ENCODE peak calls at places on chromosomes 12 and 14, in four cellular contexts. One of them, this sample, is unnamed.

GRCh38 chr12:66741919-66742318 is 63.0 kb upstream of the GRIP1 start:
- DNase-seq in K562: no peak
- DNase-seq in GM12878: no peak
- DNase-seq in SK-N-SH: no peak
- DNase-seq in this sample: no peak

GRCh38 chr14:55272415-55272786 is 1.2 kb downstream of the FBXO34 start:
- DNase-seq in SK-N-SH: no peak
- DNase-seq in GM12878: no peak
- DNase-seq in K562: no peak
- DNase-seq in this sample: no peak

GRCh38 chr12:107320031-107320928 is 226.9 kb upstream of the CRY1 start:
- DNase-seq in K562: no peak
- DNase-seq in SK-N-SH: peak
- DNase-seq in GM12878: no peak
- DNase-seq in this sample: peak

GRCh38 chr14:62957562-62957961 is 87.7 kb downstream of the KCNH5 start:
- DNase-seq in GM12878: no peak
- DNase-seq in SK-N-SH: no peak
- DNase-seq in K562: peak
- DNase-seq in this sample: no peak

GRCh38 chr14:77498120-77498979 is at the start of gene ISM2:
- DNase-seq in GM12878: no peak
- DNase-seq in K562: peak
- DNase-seq in SK-N-SH: peak
- DNase-seq in this sample: peak

GRCh38 chr14:53900499-53900898 is 56.1 kb downstream of the BMP4 start:
- DNase-seq in GM12878: no peak
- DNase-seq in K562: no peak
- DNase-seq in SK-N-SH: no peak
- DNase-seq in this sample: no peak

GRCh38 chr14:76768201-76768656 is 7.0 kb downstream of the VASH1 start:
- DNase-seq in SK-N-SH: peak
- DNase-seq in K562: peak
- DNase-seq in GM12878: peak
- DNase-seq in this sample: no peak

GRCh38 chr12:67909091-67909531 is 80.1 kb upstream of the IFNG-AS1 start:
- DNase-seq in GM12878: no peak
- DNase-seq in SK-N-SH: no peak
- DNase-seq in K562: no peak
- DNase-seq in this sample: no peak

GRCh38 chr12:78963439-78964222 is 99.1 kb downstream of the SYT1 start:
- DNase-seq in SK-N-SH: no peak
- DNase-seq in K562: no peak
- DNase-seq in GM12878: no peak
- DNase-seq in this sample: no peak

GRCh38 chr12:114916531-114916930 is 232.6 kb upstream of the TBX3 start:
- DNase-seq in SK-N-SH: no peak
- DNase-seq in K562: no peak
- DNase-seq in GM12878: no peak
- DNase-seq in this sample: no peak

GRCh38 chr12:114911196-114911595 is 227.2 kb upstream of the TBX3 start:
- DNase-seq in K562: no peak
- DNase-seq in SK-N-SH: no peak
- DNase-seq in GM12878: no peak
- DNase-seq in this sample: no peak

GRCh38 chr12:114912811-114913210 is 228.8 kb upstream of the TBX3 start:
- DNase-seq in K562: no peak
- DNase-seq in SK-N-SH: no peak
- DNase-seq in GM12878: no peak
- DNase-seq in this sample: no peak

GRCh38 chr12:114916124-114916523 is 232.1 kb upstream of the TBX3 start:
- DNase-seq in SK-N-SH: no peak
- DNase-seq in GM12878: no peak
- DNase-seq in K562: no peak
- DNase-seq in this sample: peak

GRCh38 chr12:114913871-114914801 is 230.2 kb upstream of the TBX3 start:
- DNase-seq in SK-N-SH: no peak
- DNase-seq in K562: no peak
- DNase-seq in GM12878: no peak
- DNase-seq in this sample: peak
- TF ChIP-seq MAX in SK-N-SH: no peak
- TF ChIP-seq MAX in K562: no peak
- TF ChIP-seq MAX in GM12878: no peak
- TF ChIP-seq MAX in this sample: peak

GRCh38 chr12:45234134-45234865 is 18.4 kb downstream of the ANO6 start:
- DNase-seq in K562: peak
- DNase-seq in SK-N-SH: peak
- DNase-seq in GM12878: no peak
- DNase-seq in this sample: peak
- TF ChIP-seq RCOR1 in K562: no peak
- TF ChIP-seq RCOR1 in SK-N-SH: no peak
- TF ChIP-seq RCOR1 in GM12878: no peak
- TF ChIP-seq RCOR1 in this sample: no peak

GRCh38 chr12:131773582-131774221 is 54.5 kb upstream of the MMP17 start:
- DNase-seq in SK-N-SH: no peak
- DNase-seq in K562: no peak
- DNase-seq in GM12878: peak
- DNase-seq in this sample: no peak
- TF ChIP-seq MAX in SK-N-SH: no peak
- TF ChIP-seq MAX in K562: no peak
- TF ChIP-seq MAX in GM12878: no peak
- TF ChIP-seq MAX in this sample: no peak

GRCh38 chr14:104315169-104315568 is 176.8 kb downstream of the KIF26A start:
- DNase-seq in K562: no peak
- DNase-seq in GM12878: no peak
- DNase-seq in SK-N-SH: no peak
- DNase-seq in this sample: no peak

GRCh38 chr14:104315625-104316024 is 177.2 kb downstream of the KIF26A start:
- DNase-seq in SK-N-SH: no peak
- DNase-seq in GM12878: no peak
- DNase-seq in K562: no peak
- DNase-seq in this sample: no peak

GRCh38 chr14:104317500-104317805 is 179.1 kb downstream of the KIF26A start:
- DNase-seq in SK-N-SH: no peak
- DNase-seq in GM12878: no peak
- DNase-seq in K562: no peak
- DNase-seq in this sample: no peak

GRCh38 chr14:104316723-104317499 is 178.5 kb downstream of the KIF26A start:
- DNase-seq in GM12878: no peak
- DNase-seq in SK-N-SH: no peak
- DNase-seq in K562: no peak
- DNase-seq in this sample: no peak

DNA sequence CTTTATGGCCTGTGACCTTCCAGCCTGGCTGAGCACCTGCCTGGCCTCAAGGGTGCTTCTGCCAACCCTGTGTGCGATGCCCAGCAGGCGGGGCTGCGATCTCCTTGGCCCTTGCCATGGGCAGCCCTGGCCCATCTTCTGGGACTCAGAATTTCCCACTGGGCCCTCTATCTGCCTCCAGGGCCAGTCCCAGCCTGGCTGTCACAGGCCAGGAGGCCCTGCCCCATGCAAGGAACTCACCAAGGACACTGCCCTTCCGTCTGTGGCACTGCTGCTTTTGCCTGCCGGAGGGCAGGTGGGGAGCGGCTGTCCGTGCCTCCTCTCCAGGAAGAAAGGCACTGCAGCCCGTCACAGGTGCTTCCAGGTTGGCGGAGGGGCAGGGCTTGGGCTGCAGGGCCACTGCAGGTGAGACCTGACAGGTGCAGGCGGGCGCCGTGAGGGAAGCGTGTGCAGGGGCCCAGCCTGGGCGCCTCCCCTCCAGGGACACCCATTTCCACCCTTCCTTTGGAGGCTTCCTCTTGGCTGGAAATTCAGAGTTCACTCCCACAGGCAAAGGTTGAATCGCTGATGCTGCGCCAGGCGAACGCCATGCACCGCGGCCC is 177.8 kb downstream of the KIF26A start:
- DNase-seq in GM12878: no peak
- DNase-seq in SK-N-SH: no peak
- DNase-seq in K562: no peak
- DNase-seq in this sample: no peak
- TF ChIP-seq RCOR1 in GM12878: no peak
- TF ChIP-seq RCOR1 in SK-N-SH: no peak
- TF ChIP-seq RCOR1 in K562: no peak
- TF ChIP-seq RCOR1 in this sample: no peak

GRCh38 chr12:59833408-59833807 is 237.6 kb downstream of the SLC16A7 start:
- DNase-seq in K562: no peak
- DNase-seq in GM12878: no peak
- DNase-seq in SK-N-SH: no peak
- DNase-seq in this sample: no peak

GRCh38 chr12:59839514-59839913 is 243.7 kb downstream of the SLC16A7 start:
- DNase-seq in K562: no peak
- DNase-seq in GM12878: no peak
- DNase-seq in SK-N-SH: no peak
- DNase-seq in this sample: no peak

DNA sequence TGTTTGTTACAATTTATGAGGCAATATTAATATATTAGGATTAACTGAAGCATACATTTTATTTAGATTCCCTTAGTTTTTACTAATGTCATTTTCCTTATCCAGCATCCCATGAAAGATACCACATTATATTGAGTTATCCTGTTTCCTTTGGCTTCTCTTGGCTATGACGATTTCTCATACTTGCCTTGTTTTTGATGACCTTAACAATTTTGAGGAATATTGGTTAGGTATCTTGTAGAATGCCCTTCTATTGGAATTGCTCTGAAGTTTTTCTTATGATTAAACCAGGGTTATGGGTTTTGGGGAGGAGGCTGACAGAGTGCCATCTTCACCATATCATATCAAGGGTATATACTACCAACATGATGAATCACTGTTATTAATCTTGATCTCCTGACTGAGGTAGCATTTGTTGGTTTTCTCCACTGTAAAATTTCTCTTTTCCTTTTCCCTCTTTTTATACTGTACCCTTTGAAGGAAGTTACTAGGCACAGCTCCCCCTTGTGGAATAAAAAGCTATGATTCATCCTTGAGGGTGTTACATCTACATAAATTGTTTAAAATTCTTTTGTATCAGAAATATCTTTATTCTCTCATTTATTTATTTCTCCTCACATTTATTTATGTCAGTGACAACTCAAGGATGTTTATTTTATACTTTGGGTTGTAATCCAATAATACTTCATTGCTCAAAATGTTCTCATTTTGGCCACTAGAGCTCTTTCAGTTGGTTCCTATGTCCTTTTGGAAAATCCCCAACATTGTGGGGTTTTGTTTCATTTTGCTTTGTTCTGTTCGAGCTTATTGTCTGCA is 239.0 kb downstream of the SLC16A7 start:
- DNase-seq in K562: peak
- DNase-seq in SK-N-SH: peak
- DNase-seq in GM12878: no peak
- DNase-seq in this sample: peak
- TF ChIP-seq MAX in K562: no peak
- TF ChIP-seq MAX in SK-N-SH: no peak
- TF ChIP-seq MAX in GM12878: no peak
- TF ChIP-seq MAX in this sample: no peak

GRCh38 chr14:79383031-79383430 is 828.3 kb downstream of the DIO2 start:
- DNase-seq in SK-N-SH: no peak
- DNase-seq in GM12878: no peak
- DNase-seq in K562: no peak
- DNase-seq in this sample: no peak
- TF ChIP-seq RCOR1 in SK-N-SH: no peak
- TF ChIP-seq RCOR1 in GM12878: no peak
- TF ChIP-seq RCOR1 in K562: no peak
- TF ChIP-seq RCOR1 in this sample: no peak

DNA sequence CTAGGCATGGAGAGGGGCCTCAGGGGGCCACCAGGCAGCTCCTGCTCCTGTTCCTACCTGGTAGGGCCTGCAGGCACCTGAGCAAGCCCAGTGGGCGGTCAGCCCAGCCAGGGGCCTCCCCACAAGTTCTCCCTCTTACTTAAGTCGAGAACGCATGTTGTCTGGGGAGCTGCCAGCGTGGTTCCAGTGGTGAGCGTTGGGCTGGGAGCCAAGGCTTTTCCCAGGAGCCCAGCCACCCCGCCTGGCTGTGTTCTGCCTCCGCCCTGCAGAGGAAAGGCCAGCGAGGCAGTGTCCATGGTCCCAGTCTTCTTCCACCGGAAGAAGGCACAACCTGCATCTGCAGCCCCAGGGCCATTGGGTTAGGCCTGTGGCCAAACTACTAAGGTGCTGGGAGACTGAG is 1.4 kb downstream of the C14orf180 start:
- DNase-seq in K562: no peak
- DNase-seq in SK-N-SH: peak
- DNase-seq in GM12878: no peak
- DNase-seq in this sample: no peak
- TF ChIP-seq MAX in K562: no peak
- TF ChIP-seq MAX in SK-N-SH: no peak
- TF ChIP-seq MAX in GM12878: no peak
- TF ChIP-seq MAX in this sample: no peak

GRCh38 chr14:50792058-50792477 is 38.9 kb downstream of the NIN start:
- DNase-seq in GM12878: no peak
- DNase-seq in SK-N-SH: peak
- DNase-seq in K562: no peak
- DNase-seq in this sample: no peak

GRCh38 chr14:50792634-50793068 is 38.3 kb downstream of the NIN start:
- DNase-seq in SK-N-SH: no peak
- DNase-seq in GM12878: no peak
- DNase-seq in K562: no peak
- DNase-seq in this sample: no peak

GRCh38 chr14:50794063-50794645 is 36.8 kb downstream of the NIN start:
- DNase-seq in K562: no peak
- DNase-seq in SK-N-SH: no peak
- DNase-seq in GM12878: no peak
- DNase-seq in this sample: no peak

GRCh38 chr14:50791201-50791600 is 39.8 kb downstream of the NIN start:
- DNase-seq in GM12878: no peak
- DNase-seq in SK-N-SH: no peak
- DNase-seq in K562: no peak
- DNase-seq in this sample: no peak

DNA sequence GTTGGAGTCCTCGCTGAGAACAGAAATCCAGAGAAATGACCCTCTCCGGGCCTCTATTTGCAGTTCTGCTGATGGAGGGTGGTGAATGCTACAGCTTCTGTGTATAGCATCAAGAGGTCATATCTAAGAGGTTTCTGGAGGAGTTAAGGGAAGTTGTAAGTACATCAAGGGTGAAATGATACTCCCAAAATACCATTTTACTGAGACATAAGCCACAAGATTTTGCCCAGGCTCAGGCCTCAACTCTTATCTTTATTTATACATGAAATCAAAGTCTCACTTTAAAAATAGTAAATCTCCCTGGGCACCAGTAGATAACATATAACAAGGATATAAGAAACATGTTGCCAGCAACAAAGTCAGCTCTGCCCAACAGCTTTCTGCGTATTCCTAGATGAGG is 40.4 kb downstream of the NIN start:
- DNase-seq in K562: no peak
- DNase-seq in SK-N-SH: no peak
- DNase-seq in GM12878: no peak
- DNase-seq in this sample: no peak
- TF ChIP-seq RCOR1 in K562: no peak
- TF ChIP-seq RCOR1 in SK-N-SH: no peak
- TF ChIP-seq RCOR1 in GM12878: no peak
- TF ChIP-seq RCOR1 in this sample: no peak

This sample was measured in A549.